ENCODE peak calls at places on chromosomes 5 and 9, in four cellular contexts. P, T, J and N are unnamed samples.
A peak's percentile ranks its signal among the peaks of the same experiment; 100 is the strongest.

GRCh38 chr9:7671847-7672246 is 127.7 kb downstream of the DMAC1 start:
- DNase-seq in P (no peak), T (no peak), J (no peak), N (no peak)

GRCh38 chr5:127228540-127229184 is 61.9 kb upstream of the MEGF10 start:
- DNase-seq in P (no peak), T (peak; percentile 46), J (peak; percentile 36), N (no peak)

GRCh38 chr5:79685621-79686020 is 4.0 kb upstream of the CMYA5 start:
- DNase-seq in P (no peak), T (no peak), J (no peak), N (no peak)

GRCh38 chr9:4547016-4547415 is 56.7 kb downstream of the SLC1A1 start:
- DNase-seq in P (no peak), T (no peak), J (no peak), N (no peak)

GRCh38 chr9:77561321-77562020 is 86.7 kb downstream of the GNA14 start:
- DNase-seq in P (no peak), T (no peak), J (no peak), N (no peak)

GRCh38 chr9:68533678-68534077 is 7.0 kb downstream of the TMEM252 start:
- DNase-seq in P (no peak), T (no peak), J (no peak), N (no peak)

GRCh38 chr5:135829681-135830383 is 4.6 kb upstream of the SLC25A48 start:
- DNase-seq in P (peak; percentile 56), T (peak; percentile 73), J (peak; percentile 89), N (peak; percentile 77)

GRCh38 chr9:7348692-7349091 is 450.9 kb downstream of the DMAC1 start:
- DNase-seq in P (no peak), T (no peak), J (no peak), N (no peak)

GRCh38 chr5:131528682-131529081 is 106.3 kb downstream of the RAPGEF6 start:
- DNase-seq in P (no peak), T (no peak), J (no peak), N (no peak)

GRCh38 chr5:159210306-159210722 is 961 bp upstream of the RNF145 start:
- DNase-seq in P (peak; percentile 80), T (no peak), J (no peak), N (no peak)

GRCh38 chr5:134070979-134071849 is 43.3 kb upstream of the TCF7 start:
- DNase-seq in P (peak; percentile 50), T (no peak), J (peak; percentile 62), N (no peak)

GRCh38 chr5:137565450-137565849 is 66.3 kb upstream of the SPOCK1 start:
- DNase-seq in P (no peak), T (no peak), J (no peak), N (no peak)

GRCh38 chr5:81971086-81971693 is 633 bp upstream of the ATG10 start:
- DNase-seq in P (peak; percentile 13), T (no peak), J (peak; percentile 21), N (no peak)

GRCh38 chr5:543755-544674 is 19.8 kb upstream of the SLC9A3 start:
- DNase-seq in P (no peak), T (peak; percentile 79), J (no peak), N (peak; percentile 40)

GRCh38 chr9:99059074-99059894 is 45.6 kb upstream of the TGFBR1 start:
- DNase-seq in P (no peak), T (peak; percentile 65), J (no peak), N (no peak)

GRCh38 chr9:93468763-93469456 is 15.5 kb upstream of the FAM120AOS start:
- DNase-seq in P (no peak), T (no peak), J (peak; percentile 29), N (no peak)

GRCh38 chr5:176642675-176643490 is 4.4 kb upstream of the TSPAN17 start:
- DNase-seq in P (no peak), T (no peak), J (no peak), N (no peak)

GRCh38 chr9:90813011-90813410 is 11.4 kb downstream of the SYK start:
- DNase-seq in P (no peak), T (no peak), J (no peak), N (no peak)
- H3K27ac ChIP-seq in P (no peak overlapping the region), T (no peak overlapping the region), J (no peak overlapping the region), N (no peak overlapping the region)

GRCh38 chr9:36165766-36166149 is 3.4 kb upstream of the CCIN start:
- DNase-seq in P (no peak), T (no peak), J (no peak), N (no peak)
- H3K4me3 ChIP-seq in P (no peak overlapping the region), T (peak overlapping the region; percentile 55), J (no peak overlapping the region), N (peak overlapping the region; percentile 44)

DNA sequence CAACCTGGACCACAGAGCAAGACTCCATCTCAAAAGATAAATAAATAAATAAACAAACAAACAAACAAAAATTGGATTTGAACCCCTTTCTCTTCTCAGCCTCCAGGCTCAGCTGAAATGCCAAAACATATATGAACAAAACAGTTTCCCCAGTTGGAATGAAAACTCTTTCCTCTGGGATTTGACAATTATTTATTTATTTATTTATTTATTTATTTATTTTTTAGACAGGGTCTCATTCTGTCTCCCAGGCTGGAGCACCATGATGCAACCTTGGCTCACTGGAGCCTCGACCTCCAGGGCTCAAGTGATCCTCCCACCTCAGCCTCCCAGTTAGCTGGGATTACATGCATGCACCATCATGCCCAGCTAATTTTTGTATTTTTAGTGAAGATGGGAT is 6.0 kb upstream of the STXBP1 start:
- DNase-seq in P (no peak), T (no peak), J (no peak), N (no peak)
- H3K4me1 ChIP-seq in P (peaks cover 11% of the 10 kb centered on the region), T (peaks cover 11% of the 10 kb centered on the region), J (peaks cover 7% of the 10 kb centered on the region), N (peaks cover 3% of the 10 kb centered on the region)

DNA sequence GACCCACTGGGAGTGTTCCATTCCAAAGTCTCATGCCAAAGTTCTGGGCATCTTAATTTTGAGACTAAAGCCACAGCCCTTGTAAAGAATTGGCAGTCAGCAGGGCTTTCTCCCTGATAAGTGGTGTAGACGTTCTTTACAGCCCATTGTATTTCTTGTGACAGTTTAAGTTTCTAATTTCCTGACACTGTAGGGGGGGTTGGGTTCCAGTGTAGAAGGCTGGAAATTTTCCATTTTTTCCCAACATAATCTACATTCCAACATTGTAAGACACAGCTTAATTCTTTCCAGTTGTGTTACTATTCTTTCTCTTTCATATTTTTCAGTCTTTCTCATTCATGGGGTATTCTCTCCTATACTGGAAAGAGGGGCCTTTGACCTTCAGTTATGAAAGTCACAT is 121.1 kb downstream of the FBXL7 start:
- DNase-seq in P (no peak), T (no peak), J (no peak), N (no peak)
- H3K27ac ChIP-seq in P (no peak overlapping the region), T (no peak overlapping the region), J (no peak overlapping the region), N (peak overlapping the region; percentile 72)

GRCh38 chr5:73901045-73901444 is 275.0 kb downstream of the ARHGEF28 start:
- DNase-seq in P (peak; percentile 78), T (no peak), J (peak; percentile 6), N (peak; percentile 92)

GRCh38 chr5:73900566-73900965 is 274.6 kb downstream of the ARHGEF28 start:
- DNase-seq in P (peak; percentile 14), T (no peak), J (no peak), N (no peak)

GRCh38 chr5:73902327-73903051 is 276.5 kb downstream of the ARHGEF28 start:
- DNase-seq in P (peak; percentile 68), T (no peak), J (peak; percentile 65), N (no peak)

GRCh38 chr5:73899916-73900315 is 273.9 kb downstream of the ARHGEF28 start:
- DNase-seq in P (no peak), T (no peak), J (no peak), N (no peak)

DNA sequence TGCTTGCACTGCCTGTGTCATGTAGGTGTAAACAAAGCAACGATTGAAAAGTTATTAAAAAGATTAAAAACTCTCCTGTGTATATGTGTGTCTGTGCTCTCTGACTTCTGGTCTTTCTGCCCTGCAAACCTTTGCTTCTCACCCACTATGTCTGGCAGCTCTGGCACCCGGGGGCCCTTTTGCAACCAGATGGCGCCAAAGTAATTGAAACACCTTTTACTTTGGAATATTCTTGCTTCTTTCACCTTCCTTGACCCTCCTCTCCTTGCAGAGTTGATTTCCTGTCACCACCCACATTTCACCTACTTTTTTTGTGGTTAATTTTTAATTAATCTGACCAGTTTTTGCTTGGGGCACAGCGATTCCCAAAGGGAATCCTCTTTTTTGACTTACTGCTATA is 275.5 kb downstream of the ARHGEF28 start:
- DNase-seq in P (peak; percentile 21), T (no peak), J (no peak), N (no peak)
- H3K4me3 ChIP-seq in P (no peak overlapping the region), T (no peak overlapping the region), J (no peak overlapping the region), N (peak overlapping the region; percentile 18)

GRCh38 chr9:95103385-95104087 is 214.0 kb downstream of the FANCC start:
- DNase-seq in P (peak; percentile 40), T (no peak), J (no peak), N (no peak)
- H3K4me1 ChIP-seq in P (peaks cover 28% of the 10 kb centered on the region), T (peaks cover 16% of the 10 kb centered on the region), J (peaks cover 5% of the 10 kb centered on the region), N (peaks cover 51% of the 10 kb centered on the region)